ENCODE peak calls at places on chromosomes 12 and 14, in four cellular contexts. O, E, J and V are unnamed samples.

GRCh38 chr12:68259318-68259940 is 6.0 kb upstream of the IL22 start:
- DNase-seq in E (no peak), J (peak; percentile 92), O (peak; percentile 97), V (no peak)

GRCh38 chr12:52634266-52635056 is 16.1 kb upstream of the KRT73 start:
- DNase-seq in E (no peak), O (no peak), J (no peak), V (no peak)

GRCh38 chr12:55745361-55746146 is 2.6 kb downstream of the GDF11 start:
- DNase-seq in O (peak; percentile 38), E (no peak), J (no peak), V (no peak)

GRCh38 chr14:88289214-88289613 is 33.9 kb downstream of the KCNK10 start:
- DNase-seq in E (no peak), J (peak; percentile 13), O (peak; percentile 0), V (no peak)

GRCh38 chr14:50875359-50876090 is 3.7 kb downstream of the ABHD12B start:
- DNase-seq in E (no peak), O (peak; percentile 63), J (peak; percentile 54), V (no peak)

GRCh38 chr14:66642264-66642663 is 134.3 kb downstream of the GPHN start:
- DNase-seq in J (no peak), E (no peak), O (no peak), V (no peak)

GRCh38 chr12:121522962-121523361 is 57.9 kb downstream of the KDM2B start:
- DNase-seq in E (no peak), J (no peak), O (no peak), V (no peak)

GRCh38 chr14:37457334-37457733 is 137.7 kb downstream of the FOXA1 start:
- DNase-seq in O (no peak), E (no peak), J (no peak), V (no peak)

GRCh38 chr14:33364536-33364935 is 425.9 kb downstream of the NPAS3 start:
- DNase-seq in J (no peak), E (no peak), O (peak; percentile 11), V (no peak)

GRCh38 chr12:114408881-114409795 is 3.2 kb upstream of the TBX5 start:
- DNase-seq in J (peak; percentile 79), E (no peak), O (no peak), V (no peak)

GRCh38 chr14:104661086-104661485 is 28.3 kb upstream of the INF2 start:
- DNase-seq in J (no peak), O (no peak), E (no peak), V (no peak)

GRCh38 chr14:37056473-37056872 is 115.9 kb downstream of the SLC25A21 start:
- DNase-seq in J (peak; percentile 71), O (peak; percentile 97), E (no peak), V (no peak)

GRCh38 chr14:85444685-85445084 is 85.3 kb upstream of the FLRT2 start:
- DNase-seq in O (peak; percentile 60), J (peak; percentile 25), E (no peak), V (no peak)

GRCh38 chr14:75053396-75054289 is 2.4 kb upstream of the MLH3 start:
- DNase-seq in J (no peak), E (no peak), O (no peak), V (no peak)

GRCh38 chr14:34460841-34461240 is 1.2 kb downstream of the SPTSSA start:
- DNase-seq in J (peak; percentile 77), O (peak; percentile 71), E (no peak), V (no peak)

GRCh38 chr14:70188292-70188607 is 501 bp downstream of the SLC8A3 start:
- DNase-seq in J (no peak), E (no peak), O (peak; percentile 7), V (no peak)

GRCh38 chr14:26008290-26008689 is 589.5 kb downstream of the NOVA1 start:
- DNase-seq in E (no peak), O (peak; percentile 45), J (no peak), V (no peak)

GRCh38 chr14:64703393-64704144 is 655 bp upstream of the PLEKHG3 start:
- DNase-seq in O (no peak), J (no peak), E (no peak), V (no peak)

GRCh38 chr14:68922886-68923285 is 56.2 kb downstream of the ACTN1 start:
- DNase-seq in J (no peak), O (no peak), E (peak; percentile 31), V (peak; percentile 34)

GRCh38 chr14:104639889-104640548 is 35.4 kb upstream of the TMEM179 start:
- DNase-seq in O (peak; percentile 69), J (peak; percentile 24), E (no peak), V (no peak)

GRCh38 chr12:103880299-103881142 is 39.5 kb upstream of the NT5DC3 start:
- DNase-seq in O (peak; percentile 26), J (no peak), E (no peak), V (no peak)

GRCh38 chr12:10363922-10364838 is 25.7 kb downstream of the KLRK1 start:
- DNase-seq in J (peak; percentile 41), O (peak; percentile 71), E (no peak), V (no peak)

GRCh38 chr12:6914246-6914947 is at the start of gene ENO2:
- DNase-seq in J (peak; percentile 63), O (peak; percentile 55), E (peak; percentile 51), V (peak; percentile 60)

GRCh38 chr14:99246536-99247083 is 25.4 kb downstream of the BCL11B start:
- DNase-seq in E (no peak), J (no peak), O (no peak), V (no peak)
- H3K4me3 ChIP-seq in E (peak overlapping the region; percentile 49), J (no peak overlapping the region), O (no peak overlapping the region), V (peak overlapping the region; percentile 50)

GRCh38 chr12:95553202-95553943 is 2.1 kb upstream of the USP44 start:
- DNase-seq in E (no peak), O (no peak), J (no peak), V (no peak)

GRCh38 chr12:95549392-95550084 is 1.7 kb downstream of the USP44 start:
- DNase-seq in O (no peak), E (no peak), J (no peak), V (no peak)

GRCh38 chr12:95548539-95549391 is 2.5 kb downstream of the USP44 start:
- DNase-seq in O (no peak), J (peak; percentile 64), E (no peak), V (no peak)

GRCh38 chr12:95551913-95552516 is 739 bp upstream of the USP44 start:
- DNase-seq in J (no peak), E (no peak), O (no peak), V (no peak)

DNA sequence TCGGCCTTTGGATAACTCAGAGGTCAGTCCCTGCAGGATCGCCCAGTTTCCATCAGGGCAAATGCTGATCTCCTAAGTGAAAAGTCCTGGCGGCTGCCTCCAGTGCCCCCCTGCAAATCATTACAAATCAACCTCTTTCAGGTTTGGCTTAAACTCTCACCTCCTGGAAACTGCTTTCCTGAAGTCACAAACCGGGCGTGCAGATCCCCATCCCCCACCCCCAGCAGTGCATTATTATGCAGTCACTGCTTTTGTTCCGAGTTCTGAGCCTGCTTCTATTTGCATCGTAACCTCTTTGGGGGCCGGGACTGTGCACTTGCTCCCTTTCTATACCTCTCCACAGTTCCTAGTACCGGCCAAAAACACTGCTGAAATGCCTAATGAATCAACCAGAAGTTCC is at the start of gene USP44:
- DNase-seq in E (no peak), J (no peak), O (no peak), V (no peak)
- H3K4me3 ChIP-seq in E (no peak within 1 kb of the TSS), J (no peak within 1 kb of the TSS), O (no peak within 1 kb of the TSS), V (no peak within 1 kb of the TSS)

DNA sequence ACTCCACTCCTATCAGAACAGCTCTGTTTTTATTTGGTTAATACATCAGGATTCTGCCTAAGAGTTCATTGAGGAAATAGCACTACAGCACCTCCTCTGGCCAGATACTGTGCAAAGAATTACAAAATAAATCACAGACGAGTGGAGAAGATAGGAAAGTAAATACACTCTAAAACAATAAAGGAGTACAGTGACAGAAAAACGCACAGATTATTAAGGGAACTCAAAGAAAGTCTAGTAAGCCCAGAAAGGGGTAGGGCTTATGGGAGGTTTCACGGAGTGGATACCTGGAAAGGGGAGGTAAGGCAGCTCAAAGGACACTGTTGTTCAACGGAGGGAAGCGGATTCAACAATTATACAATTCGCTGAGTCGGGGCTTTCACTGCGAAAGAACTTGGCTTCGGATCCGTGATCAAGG is 5.5 kb downstream of the OR10AD1 start:
- DNase-seq in J (no peak), O (peak; percentile 69), E (no peak), V (no peak)
- H3K4me3 ChIP-seq in J (peak overlapping the region; percentile 55), O (peak overlapping the region; percentile 87), E (peak overlapping the region; percentile 93), V (peak overlapping the region; percentile 98)

GRCh38 chr14:35819591-35820540 is 6.3 kb upstream of the BRMS1L start:
- DNase-seq in O (no peak), E (no peak), J (no peak), V (no peak)
- H3K4me3 ChIP-seq in O (no peak overlapping the region), E (no peak overlapping the region), J (no peak overlapping the region), V (no peak overlapping the region)

GRCh38 chr12:118374126-118374725 is 1.5 kb upstream of the TAOK3 start:
- DNase-seq in J (no peak), E (no peak), O (no peak), V (no peak)
- H3K4me3 ChIP-seq in J (no peak overlapping the region), E (peak overlapping the region; percentile 96), O (no peak overlapping the region), V (peak overlapping the region; percentile 97)

DNA sequence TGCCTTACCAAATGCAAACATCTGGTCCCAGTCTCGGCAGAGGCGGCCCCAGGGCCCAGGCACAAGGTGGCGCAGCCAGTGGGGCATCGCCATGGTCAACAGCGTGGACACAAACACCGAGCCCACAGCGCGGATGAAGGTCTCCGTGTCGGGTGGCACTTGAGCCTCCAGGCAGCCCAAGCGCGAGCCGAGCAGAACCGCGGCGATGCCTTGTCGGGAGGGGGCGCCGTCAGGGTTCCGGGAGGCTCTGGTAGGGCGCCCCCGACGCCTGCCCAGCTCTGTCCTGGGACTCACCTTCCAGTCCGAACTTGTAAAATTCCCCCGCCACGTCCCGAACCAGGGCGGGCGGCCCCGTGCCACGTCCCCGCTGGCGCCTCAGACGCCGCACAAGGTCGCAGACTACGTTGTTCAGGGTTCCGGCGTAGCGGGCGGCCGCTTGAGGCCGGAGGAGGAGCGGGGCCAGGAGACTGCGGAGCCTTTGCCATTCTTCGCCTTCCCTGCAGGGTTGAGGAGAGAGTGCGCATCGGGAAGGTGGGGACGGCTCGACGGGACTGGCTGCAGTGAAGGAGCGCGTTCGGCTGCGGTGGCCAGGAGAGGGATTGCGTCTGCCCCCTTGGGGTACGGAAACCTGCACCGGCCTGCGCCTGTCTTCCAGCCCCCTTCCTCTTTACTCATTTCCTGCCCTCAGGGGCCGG is 1.7 kb downstream of the CYP27B1 start:
- DNase-seq in O (peak; percentile 29), E (no peak), J (peak; percentile 17), V (no peak)
- H3K4me3 ChIP-seq in O (peak overlapping the region; percentile 42), E (peak overlapping the region; percentile 63), J (peak overlapping the region; percentile 35), V (peak overlapping the region; percentile 68)

DNA sequence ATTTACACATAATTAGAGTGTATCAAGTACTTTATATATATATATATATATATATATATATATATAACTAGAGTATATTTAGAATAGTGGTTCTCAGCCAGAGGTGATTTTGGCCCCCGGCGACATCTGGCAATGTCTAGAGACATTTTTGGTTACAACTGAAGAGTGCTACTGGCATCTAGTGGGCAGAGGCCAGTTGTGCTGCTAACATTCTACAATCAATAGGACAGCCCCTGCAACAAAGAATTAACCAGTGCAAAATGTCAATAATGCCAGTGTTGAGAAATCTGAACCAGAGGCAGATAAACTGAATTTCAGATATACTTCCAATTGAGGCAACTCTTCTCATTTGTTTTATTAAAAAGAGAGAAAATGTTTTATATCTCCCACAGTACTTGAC is 8.9 kb downstream of the GTF2A1 start:
- DNase-seq in O (peak; percentile 55), J (peak; percentile 17), E (no peak), V (no peak)
- H3K4me3 ChIP-seq in O (no peak overlapping the region), J (no peak overlapping the region), E (no peak overlapping the region), V (no peak overlapping the region)